ENCODE peak calls at places on chromosomes 4 and X, in five cellular contexts. Y is HT1080, D is fibroblast of mammary gland, G is right lobe of liver, K is progenitor cell of endocrine pancreas. I is an unnamed sample.

GRCh38 chr4:19128176-19128575 is 1106.6 kb upstream of the LCORL start:
- DNase-seq in Y (no peak), D (no peak), G (no peak), K (no peak), I (no peak)

GRCh38 chr4:163566257-163566656 is 71.8 kb downstream of the TMA16 start:
- DNase-seq in Y (no peak), D (no peak), G (no peak), K (no peak), I (no peak)

GRCh38 chr4:98659741-98660507 is 1.5 kb upstream of the TSPAN5 start:
- DNase-seq in Y (peak), D (peak), G (no peak), K (no peak), I (no peak)

GRCh38 chrX:83916525-83916924 is 55.6 kb downstream of the CYLC1 start:
- DNase-seq in Y (peak), D (peak), G (no peak), K (no peak), I (no peak)

GRCh38 chr4:172011196-172011595 is 198.0 kb downstream of the GALNTL6 start:
- DNase-seq in Y (peak), D (no peak), G (no peak), K (no peak), I (no peak)

GRCh38 chr4:174553828-174554227 is 31.5 kb upstream of the HPGD start:
- DNase-seq in Y (peak), D (peak), G (no peak), K (no peak), I (no peak)

GRCh38 chrX:13694983-13695382 is 6.1 kb downstream of the RAB9A start:
- DNase-seq in Y (no peak), D (no peak), G (no peak), K (no peak), I (no peak)

GRCh38 chr4:77082886-77083608 is 7.3 kb upstream of the CCNI start:
- DNase-seq in Y (no peak), D (no peak), G (no peak), K (no peak), I (no peak)

GRCh38 chrX:103063918-103064434 is at the start of gene BEX1:
- DNase-seq in Y (peak), D (peak), G (peak), K (peak), I (no peak)

GRCh38 chrX:69321789-69322188 is 156.5 kb upstream of the PJA1 start:
- DNase-seq in Y (no peak), D (no peak), G (no peak), K (no peak), I (no peak)

GRCh38 chr4:32929738-32930688 is 2209.8 kb downstream of the PCDH7 start:
- DNase-seq in Y (no peak), D (no peak), G (no peak), K (no peak), I (no peak)

GRCh38 chr4:96649536-96649935 is 809.6 kb downstream of the PDHA2 start:
- DNase-seq in Y (peak), D (no peak), G (no peak), K (no peak), I (no peak)

GRCh38 chrX:102651968-102652744 is 873 bp downstream of the GPRASP1 start:
- DNase-seq in Y (no peak), D (peak), G (no peak), K (no peak), I (no peak)

GRCh38 chr4:98746936-98747658 is 88.7 kb upstream of the TSPAN5 start:
- DNase-seq in Y (no peak), D (no peak), G (no peak), K (no peak), I (no peak)

GRCh38 chr4:119081943-119082342 is 53.7 kb upstream of the MYOZ2 start:
- DNase-seq in Y (no peak), D (no peak), G (no peak), K (no peak), I (no peak)

GRCh38 chr4:59664771-59665170 is 1535.4 kb upstream of the ADGRL3 start:
- DNase-seq in Y (no peak), D (no peak), G (no peak), K (no peak), I (no peak)

GRCh38 chr4:72301759-72302158 is 267.3 kb downstream of the ADAMTS3 start:
- DNase-seq in Y (no peak), D (no peak), G (no peak), K (no peak), I (no peak)

GRCh38 chrX:122567911-122568310 is 616.2 kb upstream of the GRIA3 start:
- DNase-seq in Y (no peak), D (peak), G (no peak), K (no peak), I (no peak)

GRCh38 chr4:70110917-70111316 is 43.1 kb upstream of the PRR27 start:
- DNase-seq in Y (no peak), D (no peak), G (no peak), K (no peak), I (no peak)

GRCh38 chr4:69830529-69831269 is 29.2 kb downstream of the SULT1E1 start:
- DNase-seq in Y (peak), D (peak), G (peak), K (no peak), I (no peak)

GRCh38 chr4:95232358-95233156 is 316.2 kb downstream of the UNC5C start:
- DNase-seq in Y (peak), D (no peak), G (no peak), K (no peak), I (no peak)

GRCh38 chrX:76996641-76997040 is 450.5 kb upstream of the FGF16 start:
- DNase-seq in Y (no peak), D (no peak), G (no peak), K (no peak), I (no peak)

GRCh38 chrX:41043950-41044349 is 41.3 kb upstream of the USP9X start:
- DNase-seq in Y (peak), D (peak), G (no peak), K (no peak), I (no peak)

GRCh38 chr4:99572527-99573240 is 1.9 kb upstream of the MTTP start:
- DNase-seq in Y (peak), D (peak), G (no peak), K (no peak), I (no peak)

GRCh38 chrX:16604300-16604699 is 45.7 kb upstream of the S100G start:
- DNase-seq in Y (no peak), D (no peak), G (no peak), K (no peak), I (no peak)

GRCh38 chrX:100924370-100924769 is 4.3 kb downstream of the XKRX start:
- DNase-seq in Y (no peak), D (no peak), G (no peak), K (no peak), I (no peak)

GRCh38 chrX:10022580-10023245 is 55.6 kb downstream of the CLDN34 start:
- DNase-seq in Y (peak), D (peak), G (no peak), K (no peak), I (no peak)

GRCh38 chr4:177451108-177451500 is 8.9 kb upstream of the AGA start:
- DNase-seq in Y (no peak), D (no peak), G (no peak), K (no peak), I (no peak)

GRCh38 chr4:76658231-76659102 is 223.4 kb downstream of the SHROOM3 start:
- DNase-seq in Y (peak), D (peak), G (no peak), K (no peak), I (no peak)

GRCh38 chr4:15794905-15795304 is 16.8 kb downstream of the CD38 start:
- DNase-seq in Y (peak), D (no peak), G (no peak), K (no peak), I (no peak)

GRCh38 chrX:44507292-44507691 is 35.4 kb downstream of the FUNDC1 start:
- DNase-seq in Y (no peak), D (no peak), G (no peak), K (no peak), I (no peak)

GRCh38 chrX:119374736-119375135 is 24.4 kb upstream of the SLC25A43 start:
- DNase-seq in Y (peak), D (peak), G (no peak), K (no peak), I (no peak)

GRCh38 chr4:92600638-92601037 is 296.9 kb downstream of the GRID2 start:
- DNase-seq in Y (no peak), D (no peak), G (peak), K (no peak), I (peak)

GRCh38 chr4:3304831-3305609 is 12.2 kb downstream of the RGS12 start:
- DNase-seq in Y (no peak), D (peak), G (peak), K (no peak), I (no peak)

GRCh38 chr4:76420901-76421581 is at the start of gene CCDC158:
- DNase-seq in Y (no peak), D (no peak), G (peak), K (no peak), I (no peak)

I was measured in iPS DF 6.9.